ENCODE peak calls at places on chromosomes 6 and 20, in seven cellular contexts. K is CD8-positive, alpha-beta memory T cell; I is tibial nerve; H is hepatocyte; D is lower leg skin; E is Peyer's patch; O is mammary epithelial cell. S is an unnamed sample.

GRCh38 chr20:16498526-16499140 is 74.6 kb downstream of the KIF16B start:
- DNase-seq in K (no peak), I (no peak), H (no peak), D (no peak), E (no peak), O (no peak), S (no peak)

GRCh38 chr6:15526129-15526764 is 136.6 kb downstream of the DTNBP1 start:
- DNase-seq in K (no peak), I (no peak), H (no peak), D (no peak), E (no peak), O (no peak), S (no peak)

GRCh38 chr6:107830060-107830459 is 5.9 kb upstream of the SCML4 start:
- DNase-seq in K (no peak), I (no peak), H (no peak), D (no peak), E (no peak), O (no peak), S (no peak)

GRCh38 chr20:59322813-59323469 is 22.5 kb downstream of the EDN3 start:
- DNase-seq in K (no peak), I (no peak), H (no peak), D (no peak), E (no peak), O (no peak), S (no peak)

GRCh38 chr20:50593005-50593335 is 82.8 kb downstream of the PTPN1 start:
- DNase-seq in K (no peak), I (no peak), H (no peak), D (no peak), E (no peak), O (no peak), S (no peak)

GRCh38 chr6:30219244-30219643 is 6.0 kb upstream of the TRIM26 start:
- DNase-seq in K (no peak), I (no peak), H (peak; percentile 74), D (peak; percentile 36), E (no peak), O (peak; percentile 50), S (peak; percentile 22)

GRCh38 chr6:106496791-106497190 is 132.5 kb downstream of the RTN4IP1 start:
- DNase-seq in K (no peak), I (no peak), H (no peak), D (no peak), E (no peak), O (peak; percentile 88), S (no peak)

GRCh38 chr6:148406579-148407371 is 64.1 kb downstream of the SASH1 start:
- DNase-seq in K (no peak), I (no peak), H (no peak), D (no peak), E (no peak), O (no peak), S (no peak)

GRCh38 chr20:10322073-10323012 is 103.7 kb downstream of the SNAP25 start:
- DNase-seq in K (no peak), I (no peak), H (no peak), D (no peak), E (no peak), O (no peak), S (no peak)

GRCh38 chr6:156413156-156413555 is 364.0 kb upstream of the ARID1B start:
- DNase-seq in K (no peak), I (no peak), H (no peak), D (no peak), E (no peak), O (peak; percentile 10), S (no peak)

DNA sequence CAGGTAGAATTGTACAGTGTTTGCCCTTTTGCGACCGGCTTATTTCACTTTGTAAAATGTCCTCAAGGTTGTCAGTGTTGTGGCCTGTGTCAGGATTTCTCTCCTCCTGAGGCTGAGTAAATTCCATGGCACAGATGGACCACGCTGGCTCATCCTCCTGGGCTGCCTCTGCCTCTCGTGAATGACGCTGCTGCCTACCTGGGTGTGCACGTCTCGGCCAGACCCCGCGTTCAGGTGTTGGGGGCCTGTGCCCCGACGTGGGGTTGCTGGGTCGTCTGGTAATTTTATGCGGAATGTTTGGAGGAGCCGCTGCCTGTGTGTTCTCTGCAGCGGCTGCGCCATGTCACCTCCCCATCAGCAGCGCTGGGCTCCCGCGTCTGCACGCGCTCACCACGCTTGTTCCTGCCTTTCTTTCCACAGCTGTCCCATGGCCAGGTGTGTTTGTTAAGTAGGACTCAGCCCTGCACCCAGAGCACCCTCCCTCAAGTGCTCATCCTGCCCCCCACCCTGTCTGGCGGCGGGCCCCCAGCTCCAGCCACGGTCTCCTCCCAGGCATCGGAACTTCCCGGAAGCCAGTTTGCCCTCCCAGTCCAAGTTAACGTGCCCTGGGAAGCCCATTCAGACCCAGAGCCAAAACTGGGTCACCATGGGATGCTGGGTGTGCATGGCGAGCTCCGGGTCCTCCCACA is 36.1 kb upstream of the CHRNA4 start:
- DNase-seq in K (no peak), I (no peak), H (no peak), D (no peak), E (no peak), O (no peak), S (no peak)
- H3K4me3 ChIP-seq in K (no peak overlapping the region), I (no peak overlapping the region), H (no peak overlapping the region), D (no peak overlapping the region), E (no peak overlapping the region), O (no peak overlapping the region), S (no peak overlapping the region)

DNA sequence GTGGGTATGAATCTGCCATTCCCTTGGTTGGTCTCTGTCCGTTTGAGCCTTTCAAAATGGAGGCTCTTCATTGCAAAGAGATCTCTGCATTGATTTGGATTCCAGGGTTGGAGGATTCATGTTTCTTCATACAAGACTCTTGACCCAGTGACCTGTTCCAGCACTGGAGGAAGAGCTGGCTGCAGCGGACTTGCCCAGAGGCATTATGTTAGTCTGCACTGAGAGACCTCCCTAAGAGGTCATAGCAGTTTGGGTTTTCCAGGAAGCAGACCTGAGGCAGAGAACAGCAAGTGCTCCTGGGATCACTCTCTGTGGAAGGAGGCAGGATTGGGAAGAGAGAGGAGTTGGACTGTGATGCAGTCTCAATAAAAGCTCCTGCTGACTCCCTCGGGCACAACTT is 57.7 kb upstream of the PTPRT start:
- DNase-seq in K (no peak), I (no peak), H (no peak), D (no peak), E (no peak), O (no peak), S (no peak)
- H3K4me3 ChIP-seq in K (no peak overlapping the region), I (no peak overlapping the region), H (no peak overlapping the region), D (no peak overlapping the region), E (no peak overlapping the region), O (no peak overlapping the region), S (no peak overlapping the region)

GRCh38 chr6:3912366-3913076 is 63.3 kb downstream of the FAM50B start:
- DNase-seq in K (no peak), I (no peak), H (no peak), D (no peak), E (no peak), O (no peak), S (no peak)

GRCh38 chr6:3911614-3912336 is 62.6 kb downstream of the FAM50B start:
- DNase-seq in K (no peak), I (no peak), H (peak; percentile 75), D (no peak), E (no peak), O (peak; percentile 77), S (no peak)

GRCh38 chr6:3915076-3915791 is 66.1 kb downstream of the FAM50B start:
- DNase-seq in K (peak; percentile 11), I (no peak), H (no peak), D (no peak), E (no peak), O (no peak), S (no peak)

GRCh38 chr6:3913077-3913957 is 64.1 kb downstream of the FAM50B start:
- DNase-seq in K (no peak), I (peak; percentile 40), H (peak; percentile 77), D (peak; percentile 85), E (no peak), O (peak; percentile 96), S (no peak)

GRCh38 chr6:3913958-3914337 is 64.8 kb downstream of the FAM50B start:
- DNase-seq in K (no peak), I (no peak), H (no peak), D (no peak), E (no peak), O (peak; percentile 9), S (no peak)
- H3K4me3 ChIP-seq in K (no peak overlapping the region), I (no peak overlapping the region), H (no peak overlapping the region), D (no peak overlapping the region), E (no peak overlapping the region), O (no peak overlapping the region), S (no peak overlapping the region)

GRCh38 chr6:131059486-131059885 is 3.6 kb downstream of the EPB41L2 start:
- DNase-seq in K (no peak), I (no peak), H (no peak), D (no peak), E (no peak), O (no peak), S (no peak)

GRCh38 chr6:131058236-131058635 is 4.8 kb downstream of the EPB41L2 start:
- DNase-seq in K (no peak), I (no peak), H (no peak), D (no peak), E (no peak), O (no peak), S (no peak)

GRCh38 chr6:131061041-131061770 is 1.8 kb downstream of the EPB41L2 start:
- DNase-seq in K (no peak), I (no peak), H (peak; percentile 11), D (no peak), E (no peak), O (no peak), S (no peak)

GRCh38 chr6:131061771-131062160 is 1.3 kb downstream of the EPB41L2 start:
- DNase-seq in K (no peak), I (no peak), H (no peak), D (no peak), E (no peak), O (no peak), S (no peak)

DNA sequence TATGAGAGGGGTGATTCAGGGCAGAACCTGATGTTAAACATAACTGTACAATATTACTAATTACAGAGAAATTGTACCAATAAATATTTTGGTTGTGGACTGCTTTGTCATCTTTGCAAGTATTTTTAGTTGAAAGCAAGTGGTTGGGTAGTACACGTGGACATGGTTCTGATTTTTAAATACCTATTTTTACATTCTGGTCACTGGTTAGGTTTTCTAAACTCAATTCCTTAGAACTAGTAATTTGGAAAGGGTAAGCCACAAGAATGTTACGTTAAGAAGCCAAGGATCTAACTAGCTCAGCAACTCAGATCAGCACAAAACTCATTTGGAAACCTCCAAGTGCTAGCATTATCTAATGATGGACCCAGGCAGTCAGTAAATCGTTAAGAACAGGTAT is 2.7 kb downstream of the EPB41L2 start:
- DNase-seq in K (no peak), I (no peak), H (no peak), D (no peak), E (no peak), O (no peak), S (no peak)
- H3K4me3 ChIP-seq in K (no peak overlapping the region), I (peak overlapping the region; percentile 87), H (peak overlapping the region; percentile 95), D (no peak overlapping the region), E (no peak overlapping the region), O (peak overlapping the region; percentile 90), S (no peak overlapping the region)

GRCh38 chr6:52598123-52598823 is 21.4 kb upstream of the TRAM2 start:
- DNase-seq in K (no peak), I (peak; percentile 24), H (peak; percentile 87), D (no peak), E (peak; percentile 55), O (no peak), S (peak; percentile 28)
- H3K4me3 ChIP-seq in K (no peak overlapping the region), I (peak overlapping the region; percentile 12), H (no peak overlapping the region), D (no peak overlapping the region), E (no peak overlapping the region), O (no peak overlapping the region), S (no peak overlapping the region)

S was measured in HL-60.